ENCODE peak calls at places on chromosomes 4 and X, in eight cellular contexts. P is cerebellum; J is GM04503; W is GM19239; L is posterior cingulate gyrus; R is brain microvascular endothelial cell; Z is activated CD8-positive, alpha-beta memory T cell treated with anti-CD3 and anti-CD28 coated beads for 48 hours; H is tibial artery. F is an unnamed sample.
A peak's percentile ranks its signal among the peaks of the same experiment; 100 is the strongest.

GRCh38 chr4:110055014-110055768 is 142.5 kb downstream of the EGF start:
- DNase-seq in J (no peak), W (no peak), R (peak; percentile 29), P (no peak), H (no peak), L (no peak), Z (no peak), F (peak; percentile 63)

GRCh38 chrX:114774691-114775090 is 190.8 kb downstream of the HTR2C start:
- DNase-seq in H (no peak), P (no peak), J (no peak), Z (no peak), W (no peak), L (no peak), R (no peak), F (no peak)

GRCh38 chr4:38876636-38877035 is 9.0 kb downstream of the FAM114A1 start:
- DNase-seq in P (no peak), R (no peak), W (no peak), J (no peak), H (no peak), Z (no peak), L (no peak), F (no peak)

GRCh38 chrX:15382809-15383208 is 1.4 kb downstream of the VEGFD start:
- DNase-seq in J (no peak), L (no peak), Z (no peak), W (no peak), R (no peak), H (no peak), P (no peak), F (no peak)

GRCh38 chrX:152817082-152817744 is 13.3 kb downstream of the CETN2 start:
- DNase-seq in Z (no peak), W (no peak), P (no peak), L (no peak), R (peak; percentile 47), H (no peak), J (no peak), F (peak; percentile 38)

GRCh38 chrX:7889138-7889537 is 38.1 kb downstream of the PNPLA4 start:
- DNase-seq in L (no peak), H (no peak), Z (no peak), J (no peak), W (no peak), R (no peak), P (peak; percentile 1), F (no peak)

GRCh38 chr4:17095771-17096170 is 197.3 kb upstream of the LDB2 start:
- DNase-seq in W (no peak), Z (no peak), J (no peak), R (no peak), H (no peak), L (no peak), P (no peak), F (no peak)

GRCh38 chr4:149108626-149109025 is 666.4 kb upstream of the NR3C2 start:
- DNase-seq in H (no peak), Z (no peak), P (no peak), J (no peak), L (no peak), R (no peak), W (no peak), F (no peak)

GRCh38 chrX:133151320-133151719 is 54.4 kb upstream of the USP26 start:
- DNase-seq in H (no peak), Z (no peak), P (no peak), L (no peak), W (no peak), R (no peak), J (no peak), F (no peak)

GRCh38 chr4:156169861-156170260 is 216.2 kb upstream of the CTSO start:
- DNase-seq in R (no peak), P (no peak), J (no peak), Z (no peak), L (no peak), H (no peak), W (no peak), F (no peak)